ENCODE peak calls at places on chromosomes 1 and 21, in seven cellular contexts. B is NCI-H524; X is stomach; S is Ammon's horn; T is stimulated activated CD4-positive, alpha-beta T cell treated with anti-CD3 and anti-CD28 coated beads, TNF-alpha, amount 100 ng/mL, for 4 hours; F is AG09309; M is NCI-H2081 treated with DMSO at 0.1 percent for 48 hours. Z is an unnamed sample.
A peak's percentile ranks its signal among the peaks of the same experiment; 100 is the strongest.

GRCh38 chr1:83920320-83920719 is 78.6 kb downstream of the TTLL7 start:
- DNase-seq in B (no peak), F (no peak), X (no peak), S (no peak), M (no peak), T (no peak), Z (no peak)

GRCh38 chr21:42475526-42476492 is 20.2 kb downstream of the RSPH1 start:
- DNase-seq in M (no peak), B (no peak), X (peak; percentile 23), F (no peak), S (no peak), T (no peak), Z (no peak)

GRCh38 chr1:173415490-173415889 is 61.6 kb upstream of the PRDX6 start:
- DNase-seq in M (no peak), T (no peak), B (no peak), F (no peak), S (no peak), X (no peak), Z (no peak)

GRCh38 chr1:230877139-230877923 is 9.0 kb upstream of the C1orf198 start:
- DNase-seq in F (peak; percentile 88), S (no peak), X (no peak), T (no peak), M (no peak), B (no peak), Z (peak; percentile 90)

GRCh38 chr1:187725216-187725615 is 896.5 kb downstream of the PLA2G4A start:
- DNase-seq in S (no peak), T (no peak), F (no peak), M (no peak), X (no peak), B (no peak), Z (no peak)

GRCh38 chr1:227174136-227174535 is 144.2 kb downstream of the CDC42BPA start:
- DNase-seq in M (no peak), X (no peak), F (peak; percentile 53), S (no peak), B (no peak), T (no peak), Z (peak; percentile 21)

GRCh38 chr1:99648107-99648506 is 2.2 kb downstream of the PALMD start:
- DNase-seq in F (no peak), M (no peak), X (no peak), S (peak; percentile 47), T (no peak), B (peak; percentile 64), Z (no peak)

GRCh38 chr1:109847251-109847650 is 63.4 kb upstream of the CSF1 start:
- DNase-seq in B (no peak), T (no peak), S (no peak), X (no peak), F (no peak), M (no peak), Z (no peak)

GRCh38 chr1:84253891-84254290 is 47.6 kb upstream of the SAMD13 start:
- DNase-seq in F (peak; percentile 56), S (peak; percentile 94), M (no peak), B (no peak), X (peak; percentile 41), T (no peak), Z (peak; percentile 83)